ENCODE peak calls at places on chromosomes 11 and 22, in seven cellular contexts. S is bronchial epithelial cell, U is uterus, C is WERI-Rb-1, Q is ovary, I is esophagus squamous epithelium, Y is upper lobe of right lung. O is an unnamed sample.

GRCh38 chr22:32991353-32992115 is 66.6 kb downstream of the SYN3 start:
- DNase-seq in S (peak; percentile 91), U (peak; percentile 26), C (peak; percentile 46), Q (no peak), I (no peak), Y (peak; percentile 76), O (no peak)

GRCh38 chr22:37030560-37031281 is 11.2 kb downstream of the MPST start:
- DNase-seq in S (no peak), U (no peak), C (no peak), Q (no peak), I (no peak), Y (no peak), O (no peak)

GRCh38 chr22:29190051-29190450 is 15.6 kb upstream of the EMID1 start:
- DNase-seq in S (no peak), U (no peak), C (no peak), Q (no peak), I (no peak), Y (peak; percentile 48), O (no peak)

GRCh38 chr11:130131957-130132850 is 27.4 kb upstream of the ST14 start:
- DNase-seq in S (peak; percentile 70), U (peak; percentile 41), C (peak; percentile 57), Q (no peak), I (no peak), Y (no peak), O (no peak)

GRCh38 chr11:1167256-1167655 is 9.5 kb downstream of the MUC5AC start:
- DNase-seq in S (no peak), U (no peak), C (no peak), Q (no peak), I (no peak), Y (no peak), O (no peak)

GRCh38 chr11:30526558-30526957 is 59.6 kb downstream of the MPPED2 start:
- DNase-seq in S (no peak), U (no peak), C (no peak), Q (no peak), I (no peak), Y (no peak), O (no peak)

GRCh38 chr22:46093796-46094195 is 56.5 kb upstream of the PPARA start:
- DNase-seq in S (no peak), U (no peak), C (no peak), Q (no peak), I (no peak), Y (no peak), O (no peak)

GRCh38 chr22:23279781-23280180 is 99.5 kb downstream of the BCR start:
- DNase-seq in S (peak; percentile 86), U (no peak), C (no peak), Q (no peak), I (no peak), Y (no peak), O (no peak)

GRCh38 chr22:24191893-24192292 is 10.6 kb downstream of the SUSD2 start:
- DNase-seq in S (no peak), U (no peak), C (no peak), Q (no peak), I (no peak), Y (no peak), O (no peak)

GRCh38 chr11:117945047-117945820 is 16.0 kb upstream of the TMPRSS13 start:
- DNase-seq in S (no peak), U (no peak), C (no peak), Q (no peak), I (no peak), Y (no peak), O (no peak)

GRCh38 chr22:17086750-17087149 is 1.9 kb downstream of the IL17RA start:
- DNase-seq in S (no peak), U (no peak), C (no peak), Q (no peak), I (no peak), Y (peak; percentile 61), O (no peak)

GRCh38 chr22:25334091-25334490 is 114.7 kb downstream of the CRYBB2 start:
- DNase-seq in S (peak; percentile 13), U (no peak), C (peak; percentile 93), Q (no peak), I (no peak), Y (no peak), O (no peak)

GRCh38 chr11:125679397-125679796 is 1.2 kb downstream of the ACRV1 start:
- DNase-seq in S (no peak), U (no peak), C (no peak), Q (no peak), I (no peak), Y (no peak), O (no peak)

GRCh38 chr11:829116-829945 is 1.6 kb downstream of the CRACR2B start:
- DNase-seq in S (no peak), U (no peak), C (no peak), Q (peak; percentile 62), I (no peak), Y (no peak), O (no peak)

GRCh38 chr11:96033054-96033453 is 109.1 kb upstream of the MTMR2 start:
- DNase-seq in S (peak; percentile 55), U (no peak), C (no peak), Q (no peak), I (no peak), Y (no peak), O (no peak)

GRCh38 chr22:38240734-38241252 is 32.0 kb downstream of the TMEM184B start:
- DNase-seq in S (peak; percentile 88), U (no peak), C (no peak), Q (no peak), I (no peak), Y (no peak), O (peak; percentile 41)

GRCh38 chr11:86919557-86920210 is 35.5 kb downstream of the FZD4 start:
- DNase-seq in S (peak; percentile 67), U (no peak), C (peak; percentile 29), Q (no peak), I (no peak), Y (no peak), O (no peak)

GRCh38 chr11:61023086-61024035 is 51.9 kb downstream of the CD6 start:
- DNase-seq in S (no peak), U (no peak), C (no peak), Q (no peak), I (no peak), Y (no peak), O (no peak)

GRCh38 chr11:8017894-8018741 is 31.0 kb downstream of the EIF3F start:
- DNase-seq in S (no peak), U (no peak), C (peak; percentile 95), Q (peak; percentile 49), I (no peak), Y (peak; percentile 52), O (no peak)

GRCh38 chr22:22424956-22425355 is 83.6 kb downstream of the ZNF280B start:
- DNase-seq in S (no peak), U (no peak), C (no peak), Q (no peak), I (no peak), Y (no peak), O (no peak)

GRCh38 chr11:2129323-2129698 is 9.9 kb downstream of the IGF2 start:
- DNase-seq in S (no peak), U (no peak), C (no peak), Q (no peak), I (no peak), Y (no peak), O (no peak)

GRCh38 chr11:42923651-42924050 is 388.1 kb upstream of the API5 start:
- DNase-seq in S (no peak), U (no peak), C (no peak), Q (no peak), I (no peak), Y (no peak), O (no peak)

GRCh38 chr11:6705905-6706535 is 22.9 kb upstream of the MRPL17 start:
- DNase-seq in S (peak; percentile 44), U (peak; percentile 55), C (peak; percentile 39), Q (no peak), I (no peak), Y (no peak), O (no peak)

GRCh38 chr11:72587696-72588095 is 86.5 kb downstream of the PDE2A start:
- DNase-seq in S (no peak), U (no peak), C (no peak), Q (no peak), I (no peak), Y (no peak), O (no peak)

GRCh38 chr11:72591023-72591422 is 83.2 kb downstream of the PDE2A start:
- DNase-seq in S (no peak), U (no peak), C (no peak), Q (no peak), I (no peak), Y (no peak), O (no peak)

GRCh38 chr11:72588656-72589410 is 85.4 kb downstream of the PDE2A start:
- DNase-seq in S (no peak), U (no peak), C (no peak), Q (no peak), I (no peak), Y (no peak), O (no peak)

GRCh38 chr11:72591785-72592490 is 82.3 kb downstream of the PDE2A start:
- DNase-seq in S (no peak), U (no peak), C (peak; percentile 97), Q (no peak), I (no peak), Y (no peak), O (no peak)

GRCh38 chr11:72589802-72590761 is 84.1 kb downstream of the PDE2A start:
- DNase-seq in S (peak; percentile 35), U (no peak), C (peak; percentile 76), Q (peak; percentile 63), I (no peak), Y (peak; percentile 74), O (no peak)
- H3K4me3 ChIP-seq in S (no peak overlapping the region), U (no peak overlapping the region), C (no peak overlapping the region), Q (no peak overlapping the region), I (peak overlapping the region; percentile 48), Y (peak overlapping the region; percentile 20), O (no peak overlapping the region)

DNA sequence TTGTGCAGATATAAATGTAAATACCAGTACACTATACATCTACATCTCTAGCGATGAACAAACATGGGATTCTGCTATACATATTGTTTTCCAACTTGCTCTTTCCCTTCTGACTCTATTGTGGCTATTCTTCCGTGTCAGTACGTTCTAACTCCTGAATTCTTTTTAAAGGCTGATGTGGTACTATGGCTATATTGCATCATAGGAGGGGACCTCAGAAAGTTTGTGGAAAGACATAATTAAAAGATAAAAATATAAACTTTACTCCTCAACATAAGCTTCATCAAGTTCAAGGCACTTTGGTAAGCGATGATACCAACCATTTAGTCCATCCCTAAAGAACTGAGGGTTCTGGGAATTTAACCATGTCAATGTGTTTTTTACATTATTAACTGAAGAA is 72.8 kb downstream of the LDLRAD3 start:
- DNase-seq in S (no peak), U (no peak), C (no peak), Q (no peak), I (no peak), Y (no peak), O (no peak)
- TF ChIP-seq CTCF in S (no peak), U (no peak), C (no peak), Q (no peak), I (no peak), Y (no peak), O (no peak)

GRCh38 chr11:116651757-116652237 is 121.0 kb downstream of the BUD13 start:
- DNase-seq in S (no peak), U (no peak), C (no peak), Q (no peak), I (no peak), Y (no peak), O (no peak)
- H3K27me3 ChIP-seq in S (no peaks in the 10 kb centered on the region), U (no peaks in the 10 kb centered on the region), C (no peaks in the 10 kb centered on the region), Q (no peaks in the 10 kb centered on the region), I (no peaks in the 10 kb centered on the region), Y (no peaks in the 10 kb centered on the region), O (peaks cover 3% of the 10 kb centered on the region)

GRCh38 chr11:124043420-124043819 is 2.3 kb upstream of the OR10G7 start:
- DNase-seq in S (no peak), U (no peak), C (no peak), Q (no peak), I (no peak), Y (no peak), O (no peak)

GRCh38 chr11:124041254-124041653 is at the start of gene OR10G7:
- DNase-seq in S (no peak), U (no peak), C (no peak), Q (no peak), I (no peak), Y (no peak), O (no peak)

GRCh38 chr11:124039557-124039956 is 1.6 kb downstream of the OR10G7 start:
- DNase-seq in S (no peak), U (no peak), C (no peak), Q (no peak), I (no peak), Y (no peak), O (no peak)
- H3K4me3 ChIP-seq in S (no peak overlapping the region), U (no peak overlapping the region), C (no peak overlapping the region), Q (no peak overlapping the region), I (no peak overlapping the region), Y (no peak overlapping the region), O (no peak overlapping the region)

O was measured in BJ.